ENCODE peak calls at places on chromosomes 12 and 14, in four cellular contexts. Q, R, A and L are unnamed samples.

GRCh38 chr12:108567974-108568652 is 5.7 kb downstream of the ISCU start:
- DNase-seq in Q (no peak), R (peak; percentile 77), A (no peak), L (no peak)

GRCh38 chr12:95099270-95099790 is 25.9 kb upstream of the NR2C1 start:
- DNase-seq in Q (no peak), R (no peak), A (no peak), L (no peak)

GRCh38 chr14:56733396-56733795 is 76.9 kb downstream of the OTX2 start:
- DNase-seq in Q (no peak), R (no peak), A (no peak), L (no peak)

GRCh38 chr14:70022771-70023445 is 143.7 kb downstream of the SMOC1 start:
- DNase-seq in Q (no peak), R (no peak), A (no peak), L (no peak)

GRCh38 chr12:63400746-63401145 is 249.7 kb upstream of the AVPR1A start:
- DNase-seq in Q (peak; percentile 45), R (no peak), A (no peak), L (no peak)

GRCh38 chr12:105156260-105156659 is 48.7 kb downstream of the WASHC4 start:
- DNase-seq in Q (no peak), R (no peak), A (no peak), L (no peak)

GRCh38 chr14:101217972-101218371 is 314.4 kb upstream of the RTL1 start:
- DNase-seq in Q (no peak), R (no peak), A (no peak), L (no peak)

GRCh38 chr12:3658327-3659163 is 94.4 kb downstream of the CRACR2A start:
- DNase-seq in Q (peak; percentile 36), R (no peak), A (peak; percentile 45), L (no peak)

GRCh38 chr12:52215587-52216031 is 17.4 kb upstream of the KRT7 start:
- DNase-seq in Q (peak; percentile 72), R (no peak), A (peak; percentile 49), L (peak; percentile 93)

GRCh38 chr12:32811686-32812392 is 56.1 kb upstream of the YARS2 start:
- DNase-seq in Q (no peak), R (no peak), A (no peak), L (no peak)

GRCh38 chr12:48184549-48184922 is 1.1 kb downstream of the CCDC184 start:
- DNase-seq in Q (no peak), R (no peak), A (no peak), L (no peak)

GRCh38 chr14:68598621-68599447 is 194.0 kb downstream of the ZFP36L1 start:
- DNase-seq in Q (peak; percentile 94), R (no peak), A (no peak), L (peak; percentile 95)

GRCh38 chr12:120316798-120317257 is 10.8 kb downstream of the PLA2G1B start:
- DNase-seq in Q (peak; percentile 45), R (no peak), A (peak; percentile 24), L (no peak)

GRCh38 chr12:58920956-58921861 is 905 bp upstream of the LRIG3 start:
- DNase-seq in Q (peak; percentile 53), R (no peak), A (no peak), L (no peak)

GRCh38 chr12:109592195-109592904 is 18.8 kb downstream of the MVK start:
- DNase-seq in Q (no peak), R (no peak), A (no peak), L (no peak)

GRCh38 chr12:130044991-130045621 is 117.2 kb upstream of the FZD10 start:
- DNase-seq in Q (peak; percentile 75), R (no peak), A (no peak), L (no peak)

GRCh38 chr12:130043685-130044421 is 118.4 kb upstream of the FZD10 start:
- DNase-seq in Q (peak; percentile 56), R (no peak), A (no peak), L (no peak)

DNA sequence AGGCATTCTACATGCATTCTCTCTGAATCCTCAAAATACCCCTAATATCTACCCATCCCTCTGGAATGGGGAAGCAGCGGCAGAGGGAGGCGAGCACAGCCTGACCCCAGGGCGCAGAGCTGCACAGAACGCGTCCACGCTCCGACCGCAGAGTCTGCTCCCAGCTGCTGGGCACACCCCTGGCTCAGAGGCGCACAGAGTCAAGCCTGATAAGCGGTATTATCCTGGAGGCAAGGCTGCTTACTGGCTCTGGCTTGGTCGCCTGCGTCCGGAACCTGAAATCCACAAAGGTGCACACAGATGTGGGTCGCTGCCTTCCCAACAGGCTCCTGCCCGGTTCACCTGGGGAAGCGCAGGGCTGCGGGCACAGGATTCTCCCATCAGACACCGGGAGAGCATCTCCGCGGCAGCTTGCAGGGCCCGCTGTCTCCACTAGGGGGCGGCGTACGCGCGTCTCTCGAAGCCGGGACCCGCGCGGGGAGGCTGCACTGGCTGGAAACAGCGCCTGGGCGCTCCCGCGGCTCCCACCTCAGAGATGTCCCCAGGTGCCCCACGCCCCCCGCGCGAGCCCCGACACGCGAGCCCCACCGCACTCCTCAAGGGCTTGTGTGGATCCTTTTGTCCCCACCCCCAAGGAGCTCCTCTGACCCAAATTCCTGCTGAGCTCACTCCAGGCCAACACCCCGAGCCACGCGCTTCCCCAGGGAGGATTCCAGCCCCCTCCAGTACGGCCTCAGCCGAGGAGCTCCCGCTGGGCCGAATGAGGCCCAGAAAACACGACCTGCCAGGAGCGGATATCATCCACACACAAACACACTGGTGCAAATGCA is 120.1 kb upstream of the FZD10 start:
- DNase-seq in Q (no peak), R (no peak), A (peak; percentile 64), L (peak; percentile 22)
- TF ChIP-seq ESRRA in Q (no peak), R (no peak), A (no peak), L (no peak)

DNA sequence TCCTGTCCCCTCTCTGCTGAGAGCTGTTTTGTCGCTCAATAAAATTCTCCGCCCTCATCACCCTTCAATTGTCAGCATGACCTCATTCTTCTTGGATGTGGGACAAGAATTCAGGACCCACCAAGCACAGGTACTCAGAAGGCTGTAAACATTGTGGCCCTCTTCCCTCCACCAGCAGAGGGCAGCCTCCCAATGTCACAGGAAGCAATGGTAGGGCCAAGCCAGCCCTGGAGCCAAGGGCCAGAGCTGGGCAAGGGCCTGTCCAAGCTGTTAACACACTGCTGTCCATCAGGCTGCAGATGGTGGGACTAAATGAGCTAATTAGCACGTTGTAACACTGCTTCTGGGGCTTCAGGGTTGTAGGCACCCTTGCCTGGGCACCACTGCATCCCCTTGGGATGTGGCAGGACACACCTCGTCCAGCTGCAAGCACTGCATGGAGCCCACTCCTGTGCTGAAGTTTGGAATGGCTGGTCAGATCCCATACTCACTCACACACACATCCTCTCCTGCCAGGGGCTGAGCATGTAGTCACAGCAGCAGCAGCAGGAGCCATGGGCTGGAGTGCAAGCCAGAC is 62.7 kb upstream of the HECTD1 start:
- DNase-seq in Q (peak; percentile 77), R (no peak), A (peak; percentile 16), L (no peak)
- TF ChIP-seq JUNB in Q (no peak), R (no peak), A (no peak), L (no peak)

DNA sequence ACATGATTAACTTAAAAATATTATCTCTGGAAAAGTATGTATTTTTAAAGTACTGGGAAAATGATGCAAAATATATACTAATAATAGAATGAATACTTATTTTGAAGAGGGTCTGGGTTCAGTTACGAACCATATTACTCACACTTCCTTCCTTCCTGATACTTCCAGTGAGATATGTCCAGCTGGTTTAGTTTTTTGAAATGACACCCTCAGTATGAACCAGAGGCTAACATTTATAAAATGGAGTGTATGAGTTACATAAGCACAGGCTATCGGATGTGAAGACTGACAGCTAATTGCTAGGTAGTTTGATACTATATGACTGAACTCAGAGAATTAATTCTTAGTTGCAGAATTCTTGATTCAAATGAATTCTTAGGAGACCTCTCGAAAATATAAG is 122.9 kb downstream of the OTOGL start:
- DNase-seq in Q (no peak), R (no peak), A (no peak), L (no peak)
- TF ChIP-seq ESRRA in Q (no peak), R (no peak), A (no peak), L (no peak)

GRCh38 chr12:9948606-9949286 is 16.6 kb upstream of the CLEC2A start:
- DNase-seq in Q (no peak), R (peak; percentile 82), A (no peak), L (no peak)

GRCh38 chr12:9943244-9943643 is 11.1 kb upstream of the CLEC2A start:
- DNase-seq in Q (no peak), R (no peak), A (no peak), L (no peak)

GRCh38 chr12:9944404-9944803 is 12.2 kb upstream of the CLEC2A start:
- DNase-seq in Q (no peak), R (no peak), A (no peak), L (no peak)

GRCh38 chr12:9951026-9951652 is 19.0 kb upstream of the CLEC2A start:
- DNase-seq in Q (no peak), R (peak; percentile 24), A (no peak), L (no peak)

GRCh38 chr12:9947674-9948073 is 15.5 kb upstream of the CLEC2A start:
- DNase-seq in Q (no peak), R (no peak), A (no peak), L (no peak)
- TF ChIP-seq JUNB in Q (no peak), R (peak; percentile 75), A (no peak), L (no peak)

GRCh38 chr12:113299619-113300237 is 35.2 kb downstream of the SLC8B1 start:
- DNase-seq in Q (peak; percentile 54), R (no peak), A (peak; percentile 89), L (peak; percentile 80)
- TF ChIP-seq ESRRA in Q (no peak), R (no peak), A (no peak), L (no peak)

GRCh38 chr12:121786441-121786825 is 7.1 kb downstream of the RHOF start:
- DNase-seq in Q (peak; percentile 68), R (no peak), A (no peak), L (peak; percentile 76)
- TF ChIP-seq JUNB in Q (no peak), R (no peak), A (no peak), L (peak; percentile 89)